ENCODE peak calls at places on chromosomes 4 and X, in four cellular contexts. L is T-helper 1 cell, N is NCI-H2081, F is cerebellar cortex. R is an unnamed sample.

GRCh38 chr4:1866095-1866755 is 5.0 kb upstream of the NSD2 start:
- DNase-seq in L (no peak), N (peak; percentile 80), F (no peak), R (no peak)

GRCh38 chr4:34148322-34148908 is 2095.9 kb downstream of the ARAP2 start:
- DNase-seq in L (no peak), N (no peak), F (no peak), R (no peak)

GRCh38 chrX:10574663-10575062 is 45.7 kb downstream of the MID1 start:
- DNase-seq in L (no peak), N (no peak), F (no peak), R (no peak)

GRCh38 chr4:54230479-54231418 is 1.7 kb downstream of the PDGFRA start:
- DNase-seq in L (no peak), N (peak; percentile 25), F (no peak), R (peak; percentile 17)

GRCh38 chr4:139564502-139564901 is 8.5 kb upstream of the SETD7 start:
- DNase-seq in L (no peak), N (no peak), F (peak; percentile 16), R (no peak)

GRCh38 chr4:952881-953573 is 20.3 kb downstream of the DGKQ start:
- DNase-seq in L (peak; percentile 5), N (no peak), F (no peak), R (no peak)

GRCh38 chr4:107519057-107519456 is 201.0 kb downstream of the PAPSS1 start:
- DNase-seq in L (no peak), N (peak; percentile 1), F (peak; percentile 2), R (peak; percentile 33)

GRCh38 chr4:83217721-83218522 is 66.7 kb downstream of the COQ2 start:
- DNase-seq in L (peak; percentile 37), N (peak; percentile 16), F (no peak), R (no peak)

GRCh38 chrX:153411988-153412574 is 809 bp downstream of the ZFP92 start:
- DNase-seq in L (no peak), N (peak; percentile 7), F (peak; percentile 21), R (no peak)

GRCh38 chrX:39112143-39112542 is 310.9 kb downstream of the MID1IP1 start:
- DNase-seq in L (no peak), N (no peak), F (no peak), R (no peak)

GRCh38 chr4:16043820-16044554 is 39.8 kb downstream of the PROM1 start:
- DNase-seq in L (no peak), N (peak; percentile 20), F (no peak), R (no peak)

GRCh38 chr4:1656132-1656531 is 28.0 kb downstream of the FAM53A start:
- DNase-seq in L (no peak), N (no peak), F (no peak), R (no peak)

GRCh38 chr4:98626350-98626749 is 32.1 kb downstream of the TSPAN5 start:
- DNase-seq in L (no peak), N (no peak), F (peak; percentile 61), R (no peak)

GRCh38 chr4:1375051-1375721 is 28.2 kb downstream of the UVSSA start:
- DNase-seq in L (no peak), N (no peak), F (peak; percentile 34), R (no peak)

GRCh38 chr4:139176299-139177048 is 544 bp downstream of the ELF2 start:
- DNase-seq in L (peak; percentile 67), N (peak; percentile 74), F (peak; percentile 72), R (peak; percentile 75)

GRCh38 chr4:163748474-163748873 is 254.0 kb downstream of the TMA16 start:
- DNase-seq in L (no peak), N (peak; percentile 90), F (no peak), R (no peak)

GRCh38 chr4:2258091-2259035 is 3.5 kb downstream of the MXD4 start:
- DNase-seq in L (no peak), N (no peak), F (no peak), R (peak; percentile 2)

GRCh38 chr4:141352775-141353544 is 132.3 kb downstream of the ZNF330 start:
- DNase-seq in L (no peak), N (no peak), F (no peak), R (no peak)

GRCh38 chrX:9578083-9578779 is 113.4 kb downstream of the TBL1X start:
- DNase-seq in L (no peak), N (no peak), F (no peak), R (no peak)

GRCh38 chr4:77156912-77157858 is at the start of gene CCNG2:
- DNase-seq in L (peak; percentile 75), N (peak; percentile 92), F (no peak), R (peak; percentile 86)

R was measured in endothelial cell.